ENCODE peak calls at places on chromosomes 13 and 19, in five cellular contexts. F is T-helper 9 cell, R is ELF-1, H is HCEC 1CT, O is GM10248. Y is an unnamed sample.

GRCh38 chr19:46624958-46625661 is at the start of gene PTGIR:
- DNase-seq in R (no peak), F (no peak), H (peak), O (no peak), Y (no peak)

GRCh38 chr19:18294467-18294864 is 13.0 kb upstream of the JUND start:
- DNase-seq in H (no peak), O (no peak), R (peak), F (peak), Y (no peak)

GRCh38 chr13:25292301-25292700 is 5.0 kb upstream of the MTMR6 start:
- DNase-seq in F (no peak), H (peak), O (no peak), R (no peak), Y (peak)

GRCh38 chr19:30682576-30683536 is 310.7 kb downstream of the ZNF536 start:
- DNase-seq in R (peak), H (peak), O (peak), F (peak), Y (peak)

GRCh38 chr13:32947886-32948285 is 68.3 kb upstream of the KL start:
- DNase-seq in F (no peak), H (no peak), O (no peak), R (no peak), Y (no peak)

GRCh38 chr19:47529018-47529742 is 14.3 kb upstream of the NAPA start:
- DNase-seq in R (no peak), F (no peak), H (no peak), O (no peak), Y (no peak)

GRCh38 chr13:77048592-77048991 is 21.6 kb upstream of the FBXL3 start:
- DNase-seq in O (no peak), F (no peak), R (peak), H (no peak), Y (no peak)

GRCh38 chr13:89695343-89696257 is 1651.9 kb upstream of the MIR17HG start:
- DNase-seq in R (peak), F (no peak), O (no peak), H (peak), Y (peak)

GRCh38 chr13:109735567-109735966 is 50.8 kb downstream of the IRS2 start:
- DNase-seq in O (no peak), R (no peak), H (no peak), F (no peak), Y (no peak)

GRCh38 chr13:33560722-33561121 is 257.2 kb upstream of the RFC3 start:
- DNase-seq in F (no peak), H (no peak), O (no peak), R (no peak), Y (no peak)

GRCh38 chr19:15934332-15935078 is at the start of gene CYP4F11:
- DNase-seq in F (no peak), H (no peak), R (no peak), O (no peak), Y (peak)

GRCh38 chr13:113305208-113305607 is 8.2 kb downstream of the LAMP1 start:
- DNase-seq in R (no peak), H (peak), O (no peak), F (no peak), Y (no peak)

GRCh38 chr13:46097015-46097414 is 7.8 kb downstream of the CPB2 start:
- DNase-seq in O (no peak), H (no peak), F (no peak), R (no peak), Y (no peak)

GRCh38 chr19:27974082-27974513 is 1238.9 kb downstream of the UQCRFS1 start:
- DNase-seq in F (no peak), R (peak), O (peak), H (no peak), Y (peak)

GRCh38 chr19:10291554-10292205 is 1.9 kb downstream of the ICAM5 start:
- DNase-seq in R (peak), H (no peak), O (no peak), F (no peak), Y (no peak)

GRCh38 chr13:18212873-18213272 is 968.8 kb downstream of the TUBA3C start:
- DNase-seq in O (no peak), R (peak), H (peak), F (no peak), Y (no peak)

GRCh38 chr13:89806594-89806993 is 1540.9 kb upstream of the MIR17HG start:
- DNase-seq in O (no peak), R (no peak), H (no peak), F (no peak), Y (no peak)

GRCh38 chr19:54684537-54684936 is 21.8 kb downstream of the LILRB4 start:
- DNase-seq in H (no peak), F (no peak), O (no peak), R (peak), Y (peak)

GRCh38 chr13:75541287-75541686 is 3.6 kb upstream of the COMMD6 start:
- DNase-seq in F (no peak), R (no peak), H (no peak), O (no peak), Y (no peak)

GRCh38 chr19:48784527-48784926 is 26.3 kb downstream of the BCAT2 start:
- DNase-seq in F (no peak), O (no peak), R (no peak), H (no peak), Y (no peak)

GRCh38 chr19:50416815-50417137 is 2.0 kb upstream of the SPIB start:
- DNase-seq in O (no peak), R (no peak), H (no peak), F (no peak), Y (no peak)

GRCh38 chr13:114115191-114115671 is 17.2 kb downstream of the RASA3 start:
- DNase-seq in H (peak), R (no peak), O (peak), F (no peak), Y (no peak)